ENCODE peak calls at places on chromosome 1, in four cellular contexts. S is adipocyte, T is NCI-H2081, O is smooth muscle cell of the brain vasculature. Z is an unnamed sample.

GRCh38 chr1:6612641-6613360 is 730 bp upstream of the PHF13 start:
- DNase-seq in O (no peak), S (peak; percentile 87), T (peak; percentile 70), Z (peak; percentile 65)

GRCh38 chr1:54081306-54082270 is 28.2 kb downstream of the TCEANC2 start:
- DNase-seq in O (peak; percentile 21), S (peak; percentile 59), T (peak; percentile 52), Z (peak; percentile 90)

GRCh38 chr1:230807551-230808267 is 60.5 kb downstream of the CAPN9 start:
- DNase-seq in S (no peak), T (no peak), O (no peak), Z (no peak)

GRCh38 chr1:39204441-39205081 is at the start of gene MACF1:
- DNase-seq in T (no peak), O (peak; percentile 77), S (peak; percentile 86), Z (peak; percentile 62)

GRCh38 chr1:236288620-236288976 is 6.8 kb upstream of the ERO1B start:
- DNase-seq in T (no peak), O (no peak), S (no peak), Z (no peak)

GRCh38 chr1:193120604-193121166 is 1.1 kb upstream of the CDC73 start:
- DNase-seq in S (no peak), T (no peak), O (no peak), Z (no peak)

GRCh38 chr1:24390924-24391782 is 22.4 kb downstream of the STPG1 start:
- DNase-seq in T (peak; percentile 79), O (peak; percentile 67), S (peak; percentile 96), Z (peak; percentile 89)

GRCh38 chr1:26788515-26788785 is 700 bp downstream of the PIGV start:
- DNase-seq in S (no peak), T (no peak), O (no peak), Z (no peak)

GRCh38 chr1:53754484-53755312 is 15.7 kb upstream of the GLIS1 start:
- DNase-seq in S (peak; percentile 93), T (peak; percentile 26), O (no peak), Z (peak; percentile 75)

GRCh38 chr1:226310637-226311195 is 1.8 kb upstream of the LIN9 start:
- DNase-seq in T (no peak), S (no peak), O (no peak), Z (peak; percentile 13)

GRCh38 chr1:223815865-223816264 is 29.9 kb downstream of the TP53BP2 start:
- DNase-seq in O (no peak), S (peak; percentile 48), T (no peak), Z (no peak)

GRCh38 chr1:11448375-11449085 is 30.4 kb upstream of the DISP3 start:
- DNase-seq in T (no peak), O (no peak), S (peak; percentile 1), Z (no peak)

GRCh38 chr1:36582066-36582755 is 99.5 kb upstream of the CSF3R start:
- DNase-seq in O (no peak), S (no peak), T (no peak), Z (no peak)

GRCh38 chr1:9413143-9413876 is 120.6 kb downstream of the SPSB1 start:
- DNase-seq in O (peak; percentile 86), S (peak; percentile 72), T (no peak), Z (peak; percentile 55)

GRCh38 chr1:18883636-18884418 is 18.5 kb downstream of the ALDH4A1 start:
- DNase-seq in O (peak; percentile 50), S (peak; percentile 89), T (peak; percentile 24), Z (peak; percentile 83)

GRCh38 chr1:66438062-66438970 is 95.6 kb upstream of the SGIP1 start:
- DNase-seq in O (no peak), S (no peak), T (no peak), Z (no peak)